ENCODE peak calls at places on chromosome 14, in eight cellular contexts. One of them, this sample, is unnamed.
A peak's percentile ranks its signal among the peaks of the same experiment; 100 is the strongest.

GRCh38 chr14:54001189-54001878 is 44.7 kb upstream of the BMP4 start:
- DNase-seq in HCEC 1CT: no peak
- DNase-seq in AG08396: no peak
- DNase-seq in CD8-positive, alpha-beta T cell: no peak
- DNase-seq in DMS 273 treated with DMSO at 0.1 percent for 48 hours: no peak
- DNase-seq in stimulated activated CD4-positive, alpha-beta T cell treated with anti-CD3 and anti-CD28 coated beads, Interleukin-2, amount 100 ng/mL, for 48 hours: no peak
- DNase-seq in adipocyte: no peak
- DNase-seq in AG09309: no peak
- DNase-seq in this sample: no peak

GRCh38 chr14:90140298-90140955 is 78.6 kb downstream of the KCNK13 start:
- DNase-seq in HCEC 1CT: no peak
- DNase-seq in AG08396: no peak
- DNase-seq in CD8-positive, alpha-beta T cell: no peak
- DNase-seq in DMS 273 treated with DMSO at 0.1 percent for 48 hours: no peak
- DNase-seq in stimulated activated CD4-positive, alpha-beta T cell treated with anti-CD3 and anti-CD28 coated beads, Interleukin-2, amount 100 ng/mL, for 48 hours: no peak
- DNase-seq in adipocyte: peak; percentile 19
- DNase-seq in AG09309: no peak
- DNase-seq in this sample: no peak

GRCh38 chr14:70280931-70281330 is 78.6 kb downstream of the COX16 start:
- DNase-seq in HCEC 1CT: no peak
- DNase-seq in AG08396: no peak
- DNase-seq in CD8-positive, alpha-beta T cell: no peak
- DNase-seq in DMS 273 treated with DMSO at 0.1 percent for 48 hours: no peak
- DNase-seq in stimulated activated CD4-positive, alpha-beta T cell treated with anti-CD3 and anti-CD28 coated beads, Interleukin-2, amount 100 ng/mL, for 48 hours: no peak
- DNase-seq in adipocyte: no peak
- DNase-seq in AG09309: no peak
- DNase-seq in this sample: no peak

GRCh38 chr14:64510825-64511679 is 6.5 kb downstream of the ZBTB1 start:
- DNase-seq in HCEC 1CT: peak; percentile 67
- DNase-seq in AG08396: peak; percentile 54
- DNase-seq in CD8-positive, alpha-beta T cell: peak; percentile 62
- DNase-seq in DMS 273 treated with DMSO at 0.1 percent for 48 hours: peak; percentile 50
- DNase-seq in stimulated activated CD4-positive, alpha-beta T cell treated with anti-CD3 and anti-CD28 coated beads, Interleukin-2, amount 100 ng/mL, for 48 hours: peak; percentile 67
- DNase-seq in adipocyte: peak; percentile 89
- DNase-seq in AG09309: no peak
- DNase-seq in this sample: peak; percentile 45

GRCh38 chr14:94936411-94936892 is 166.5 kb upstream of the GSC start:
- DNase-seq in HCEC 1CT: no peak
- DNase-seq in AG08396: peak; percentile 46
- DNase-seq in CD8-positive, alpha-beta T cell: no peak
- DNase-seq in DMS 273 treated with DMSO at 0.1 percent for 48 hours: peak; percentile 87
- DNase-seq in stimulated activated CD4-positive, alpha-beta T cell treated with anti-CD3 and anti-CD28 coated beads, Interleukin-2, amount 100 ng/mL, for 48 hours: no peak
- DNase-seq in adipocyte: peak; percentile 49
- DNase-seq in AG09309: peak; percentile 27
- DNase-seq in this sample: no peak

GRCh38 chr14:64220466-64220865 is 73.7 kb downstream of the ESR2 start:
- DNase-seq in HCEC 1CT: no peak
- DNase-seq in AG08396: no peak
- DNase-seq in CD8-positive, alpha-beta T cell: no peak
- DNase-seq in DMS 273 treated with DMSO at 0.1 percent for 48 hours: no peak
- DNase-seq in stimulated activated CD4-positive, alpha-beta T cell treated with anti-CD3 and anti-CD28 coated beads, Interleukin-2, amount 100 ng/mL, for 48 hours: no peak
- DNase-seq in adipocyte: no peak
- DNase-seq in AG09309: no peak
- DNase-seq in this sample: no peak

GRCh38 chr14:103356151-103356766 is 22.2 kb downstream of the EIF5 start:
- DNase-seq in HCEC 1CT: no peak
- DNase-seq in AG08396: no peak
- DNase-seq in CD8-positive, alpha-beta T cell: no peak
- DNase-seq in DMS 273 treated with DMSO at 0.1 percent for 48 hours: no peak
- DNase-seq in stimulated activated CD4-positive, alpha-beta T cell treated with anti-CD3 and anti-CD28 coated beads, Interleukin-2, amount 100 ng/mL, for 48 hours: no peak
- DNase-seq in adipocyte: peak; percentile 52
- DNase-seq in AG09309: no peak
- DNase-seq in this sample: no peak

GRCh38 chr14:95314609-95315008 is 5.1 kb downstream of the CLMN start:
- DNase-seq in HCEC 1CT: no peak
- DNase-seq in AG08396: peak; percentile 29
- DNase-seq in CD8-positive, alpha-beta T cell: no peak
- DNase-seq in DMS 273 treated with DMSO at 0.1 percent for 48 hours: no peak
- DNase-seq in stimulated activated CD4-positive, alpha-beta T cell treated with anti-CD3 and anti-CD28 coated beads, Interleukin-2, amount 100 ng/mL, for 48 hours: peak; percentile 36
- DNase-seq in adipocyte: peak; percentile 62
- DNase-seq in AG09309: no peak
- DNase-seq in this sample: no peak

GRCh38 chr14:96940009-96940408 is 142.8 kb downstream of the VRK1 start:
- DNase-seq in HCEC 1CT: no peak
- DNase-seq in AG08396: no peak
- DNase-seq in CD8-positive, alpha-beta T cell: no peak
- DNase-seq in DMS 273 treated with DMSO at 0.1 percent for 48 hours: no peak
- DNase-seq in stimulated activated CD4-positive, alpha-beta T cell treated with anti-CD3 and anti-CD28 coated beads, Interleukin-2, amount 100 ng/mL, for 48 hours: no peak
- DNase-seq in adipocyte: no peak
- DNase-seq in AG09309: no peak
- DNase-seq in this sample: no peak

GRCh38 chr14:100560471-100560870 is 26.7 kb downstream of the BEGAIN start:
- DNase-seq in HCEC 1CT: no peak
- DNase-seq in AG08396: no peak
- DNase-seq in CD8-positive, alpha-beta T cell: no peak
- DNase-seq in DMS 273 treated with DMSO at 0.1 percent for 48 hours: no peak
- DNase-seq in stimulated activated CD4-positive, alpha-beta T cell treated with anti-CD3 and anti-CD28 coated beads, Interleukin-2, amount 100 ng/mL, for 48 hours: no peak
- DNase-seq in adipocyte: no peak
- DNase-seq in AG09309: no peak
- DNase-seq in this sample: no peak

GRCh38 chr14:45698462-45699134 is 445.6 kb upstream of the MIS18BP1 start:
- DNase-seq in HCEC 1CT: no peak
- DNase-seq in AG08396: no peak
- DNase-seq in CD8-positive, alpha-beta T cell: no peak
- DNase-seq in DMS 273 treated with DMSO at 0.1 percent for 48 hours: no peak
- DNase-seq in stimulated activated CD4-positive, alpha-beta T cell treated with anti-CD3 and anti-CD28 coated beads, Interleukin-2, amount 100 ng/mL, for 48 hours: no peak
- DNase-seq in adipocyte: no peak
- DNase-seq in AG09309: no peak
- DNase-seq in this sample: no peak

GRCh38 chr14:103416916-103417315 is 31.7 kb downstream of the MARK3 start:
- DNase-seq in HCEC 1CT: no peak
- DNase-seq in AG08396: no peak
- DNase-seq in CD8-positive, alpha-beta T cell: no peak
- DNase-seq in DMS 273 treated with DMSO at 0.1 percent for 48 hours: no peak
- DNase-seq in stimulated activated CD4-positive, alpha-beta T cell treated with anti-CD3 and anti-CD28 coated beads, Interleukin-2, amount 100 ng/mL, for 48 hours: no peak
- DNase-seq in adipocyte: no peak
- DNase-seq in AG09309: no peak
- DNase-seq in this sample: no peak

GRCh38 chr14:73743431-73743931 is 29.3 kb upstream of the PNMA1 start:
- DNase-seq in HCEC 1CT: no peak
- DNase-seq in AG08396: no peak
- DNase-seq in CD8-positive, alpha-beta T cell: no peak
- DNase-seq in DMS 273 treated with DMSO at 0.1 percent for 48 hours: no peak
- DNase-seq in stimulated activated CD4-positive, alpha-beta T cell treated with anti-CD3 and anti-CD28 coated beads, Interleukin-2, amount 100 ng/mL, for 48 hours: no peak
- DNase-seq in adipocyte: no peak
- DNase-seq in AG09309: no peak
- DNase-seq in this sample: no peak

GRCh38 chr14:87199371-87199770 is 793.6 kb downstream of the GALC start:
- DNase-seq in HCEC 1CT: no peak
- DNase-seq in AG08396: no peak
- DNase-seq in CD8-positive, alpha-beta T cell: no peak
- DNase-seq in DMS 273 treated with DMSO at 0.1 percent for 48 hours: no peak
- DNase-seq in stimulated activated CD4-positive, alpha-beta T cell treated with anti-CD3 and anti-CD28 coated beads, Interleukin-2, amount 100 ng/mL, for 48 hours: no peak
- DNase-seq in adipocyte: no peak
- DNase-seq in AG09309: no peak
- DNase-seq in this sample: no peak

GRCh38 chr14:97274626-97275025 is 477.4 kb downstream of the VRK1 start:
- DNase-seq in HCEC 1CT: no peak
- DNase-seq in AG08396: no peak
- DNase-seq in CD8-positive, alpha-beta T cell: no peak
- DNase-seq in DMS 273 treated with DMSO at 0.1 percent for 48 hours: no peak
- DNase-seq in stimulated activated CD4-positive, alpha-beta T cell treated with anti-CD3 and anti-CD28 coated beads, Interleukin-2, amount 100 ng/mL, for 48 hours: no peak
- DNase-seq in adipocyte: no peak
- DNase-seq in AG09309: no peak
- DNase-seq in this sample: no peak

GRCh38 chr14:29042546-29042945 is 276.0 kb downstream of the FOXG1 start:
- DNase-seq in HCEC 1CT: no peak
- DNase-seq in AG08396: no peak
- DNase-seq in CD8-positive, alpha-beta T cell: no peak
- DNase-seq in DMS 273 treated with DMSO at 0.1 percent for 48 hours: no peak
- DNase-seq in stimulated activated CD4-positive, alpha-beta T cell treated with anti-CD3 and anti-CD28 coated beads, Interleukin-2, amount 100 ng/mL, for 48 hours: no peak
- DNase-seq in adipocyte: no peak
- DNase-seq in AG09309: no peak
- DNase-seq in this sample: no peak

GRCh38 chr14:34713122-34713680 is 1.2 kb downstream of the CFL2 start:
- DNase-seq in HCEC 1CT: no peak
- DNase-seq in AG08396: no peak
- DNase-seq in CD8-positive, alpha-beta T cell: no peak
- DNase-seq in DMS 273 treated with DMSO at 0.1 percent for 48 hours: no peak
- DNase-seq in stimulated activated CD4-positive, alpha-beta T cell treated with anti-CD3 and anti-CD28 coated beads, Interleukin-2, amount 100 ng/mL, for 48 hours: no peak
- DNase-seq in adipocyte: no peak
- DNase-seq in AG09309: no peak
- DNase-seq in this sample: no peak

GRCh38 chr14:70808023-70808401 is 1.3 kb downstream of the MAP3K9 start:
- DNase-seq in HCEC 1CT: no peak
- DNase-seq in AG08396: no peak
- DNase-seq in CD8-positive, alpha-beta T cell: peak; percentile 42
- DNase-seq in DMS 273 treated with DMSO at 0.1 percent for 48 hours: no peak
- DNase-seq in stimulated activated CD4-positive, alpha-beta T cell treated with anti-CD3 and anti-CD28 coated beads, Interleukin-2, amount 100 ng/mL, for 48 hours: no peak
- DNase-seq in adipocyte: no peak
- DNase-seq in AG09309: no peak
- DNase-seq in this sample: peak; percentile 27

GRCh38 chr14:63287661-63288483 is 30.9 kb downstream of the GPHB5 start:
- DNase-seq in HCEC 1CT: no peak
- DNase-seq in AG08396: no peak
- DNase-seq in CD8-positive, alpha-beta T cell: no peak
- DNase-seq in DMS 273 treated with DMSO at 0.1 percent for 48 hours: no peak
- DNase-seq in stimulated activated CD4-positive, alpha-beta T cell treated with anti-CD3 and anti-CD28 coated beads, Interleukin-2, amount 100 ng/mL, for 48 hours: no peak
- DNase-seq in adipocyte: peak; percentile 60
- DNase-seq in AG09309: peak; percentile 4
- DNase-seq in this sample: no peak

GRCh38 chr14:93937519-93937918 is 10.4 kb downstream of the FAM181A start:
- DNase-seq in HCEC 1CT: no peak
- DNase-seq in AG08396: no peak
- DNase-seq in CD8-positive, alpha-beta T cell: no peak
- DNase-seq in DMS 273 treated with DMSO at 0.1 percent for 48 hours: no peak
- DNase-seq in stimulated activated CD4-positive, alpha-beta T cell treated with anti-CD3 and anti-CD28 coated beads, Interleukin-2, amount 100 ng/mL, for 48 hours: no peak
- DNase-seq in adipocyte: no peak
- DNase-seq in AG09309: no peak
- DNase-seq in this sample: no peak

GRCh38 chr14:36021030-36021422 is 155.5 kb downstream of the PTCSC3 start:
- DNase-seq in HCEC 1CT: no peak
- DNase-seq in AG08396: no peak
- DNase-seq in CD8-positive, alpha-beta T cell: no peak
- DNase-seq in DMS 273 treated with DMSO at 0.1 percent for 48 hours: no peak
- DNase-seq in stimulated activated CD4-positive, alpha-beta T cell treated with anti-CD3 and anti-CD28 coated beads, Interleukin-2, amount 100 ng/mL, for 48 hours: no peak
- DNase-seq in adipocyte: no peak
- DNase-seq in AG09309: no peak
- DNase-seq in this sample: no peak

GRCh38 chr14:91968280-91968679 is 20.8 kb upstream of the FBLN5 start:
- DNase-seq in HCEC 1CT: no peak
- DNase-seq in AG08396: no peak
- DNase-seq in CD8-positive, alpha-beta T cell: peak; percentile 23
- DNase-seq in DMS 273 treated with DMSO at 0.1 percent for 48 hours: no peak
- DNase-seq in stimulated activated CD4-positive, alpha-beta T cell treated with anti-CD3 and anti-CD28 coated beads, Interleukin-2, amount 100 ng/mL, for 48 hours: no peak
- DNase-seq in adipocyte: no peak
- DNase-seq in AG09309: no peak
- DNase-seq in this sample: no peak

GRCh38 chr14:35416108-35416750 is 11.7 kb upstream of the NFKBIA start:
- DNase-seq in HCEC 1CT: no peak
- DNase-seq in AG08396: no peak
- DNase-seq in CD8-positive, alpha-beta T cell: peak; percentile 43
- DNase-seq in DMS 273 treated with DMSO at 0.1 percent for 48 hours: no peak
- DNase-seq in stimulated activated CD4-positive, alpha-beta T cell treated with anti-CD3 and anti-CD28 coated beads, Interleukin-2, amount 100 ng/mL, for 48 hours: peak; percentile 67
- DNase-seq in adipocyte: no peak
- DNase-seq in AG09309: no peak
- DNase-seq in this sample: peak; percentile 77

GRCh38 chr14:77133718-77134338 is 7.8 kb downstream of the ZDHHC22 start:
- DNase-seq in HCEC 1CT: peak; percentile 22
- DNase-seq in AG08396: peak; percentile 80
- DNase-seq in CD8-positive, alpha-beta T cell: no peak
- DNase-seq in DMS 273 treated with DMSO at 0.1 percent for 48 hours: no peak
- DNase-seq in stimulated activated CD4-positive, alpha-beta T cell treated with anti-CD3 and anti-CD28 coated beads, Interleukin-2, amount 100 ng/mL, for 48 hours: peak; percentile 55
- DNase-seq in adipocyte: peak; percentile 81
- DNase-seq in AG09309: no peak
- DNase-seq in this sample: no peak

GRCh38 chr14:50820786-50821185 is 10.2 kb downstream of the NIN start:
- DNase-seq in HCEC 1CT: no peak
- DNase-seq in AG08396: no peak
- DNase-seq in CD8-positive, alpha-beta T cell: no peak
- DNase-seq in DMS 273 treated with DMSO at 0.1 percent for 48 hours: no peak
- DNase-seq in stimulated activated CD4-positive, alpha-beta T cell treated with anti-CD3 and anti-CD28 coated beads, Interleukin-2, amount 100 ng/mL, for 48 hours: no peak
- DNase-seq in adipocyte: no peak
- DNase-seq in AG09309: no peak
- DNase-seq in this sample: no peak

GRCh38 chr14:75969891-75970290 is 11.9 kb downstream of the TGFB3 start:
- DNase-seq in HCEC 1CT: no peak
- DNase-seq in AG08396: no peak
- DNase-seq in CD8-positive, alpha-beta T cell: no peak
- DNase-seq in DMS 273 treated with DMSO at 0.1 percent for 48 hours: peak; percentile 33
- DNase-seq in stimulated activated CD4-positive, alpha-beta T cell treated with anti-CD3 and anti-CD28 coated beads, Interleukin-2, amount 100 ng/mL, for 48 hours: no peak
- DNase-seq in adipocyte: no peak
- DNase-seq in AG09309: no peak
- DNase-seq in this sample: no peak

GRCh38 chr14:69354383-69355154 is 43.5 kb downstream of the ERH start:
- DNase-seq in HCEC 1CT: no peak
- DNase-seq in AG08396: no peak
- DNase-seq in CD8-positive, alpha-beta T cell: peak; percentile 15
- DNase-seq in DMS 273 treated with DMSO at 0.1 percent for 48 hours: no peak
- DNase-seq in stimulated activated CD4-positive, alpha-beta T cell treated with anti-CD3 and anti-CD28 coated beads, Interleukin-2, amount 100 ng/mL, for 48 hours: peak; percentile 58
- DNase-seq in adipocyte: no peak
- DNase-seq in AG09309: no peak
- DNase-seq in this sample: peak; percentile 6

GRCh38 chr14:64971890-64972785 is at the start of gene RAB15:
- DNase-seq in HCEC 1CT: peak; percentile 16
- DNase-seq in AG08396: peak; percentile 83
- DNase-seq in CD8-positive, alpha-beta T cell: peak; percentile 7
- DNase-seq in DMS 273 treated with DMSO at 0.1 percent for 48 hours: peak; percentile 6
- DNase-seq in stimulated activated CD4-positive, alpha-beta T cell treated with anti-CD3 and anti-CD28 coated beads, Interleukin-2, amount 100 ng/mL, for 48 hours: peak; percentile 22
- DNase-seq in adipocyte: peak; percentile 84
- DNase-seq in AG09309: no peak
- DNase-seq in this sample: no peak

GRCh38 chr14:76904100-76904739 is 78.0 kb downstream of the LRRC74A start:
- DNase-seq in HCEC 1CT: peak; percentile 84
- DNase-seq in AG08396: peak; percentile 85
- DNase-seq in CD8-positive, alpha-beta T cell: no peak
- DNase-seq in DMS 273 treated with DMSO at 0.1 percent for 48 hours: no peak
- DNase-seq in stimulated activated CD4-positive, alpha-beta T cell treated with anti-CD3 and anti-CD28 coated beads, Interleukin-2, amount 100 ng/mL, for 48 hours: no peak
- DNase-seq in adipocyte: peak; percentile 94
- DNase-seq in AG09309: peak; percentile 97
- DNase-seq in this sample: no peak